ENCODE peak calls at places on chromosomes 11 and 22, in four cellular contexts. B is psoas muscle, H is left ventricle myocardium inferior, S is transverse colon. D is an unnamed sample.

GRCh38 chr22:43796567-43796966 is 15.5 kb downstream of the EFCAB6 start:
- DNase-seq in B (no peak), S (no peak), H (no peak), D (no peak)

GRCh38 chr11:67118059-67118766 is 850 bp upstream of the KDM2A start:
- DNase-seq in H (peak), B (peak), S (peak), D (no peak)

GRCh38 chr11:75453916-75454655 is 21.1 kb upstream of the KLHL35 start:
- DNase-seq in H (no peak), B (peak), S (no peak), D (no peak)

GRCh38 chr11:114260077-114260476 is 36.1 kb upstream of the NNMT start:
- DNase-seq in B (peak), S (no peak), H (no peak), D (no peak)

GRCh38 chr11:75365711-75366181 is 14.3 kb upstream of the ARRB1 start:
- DNase-seq in H (no peak), S (no peak), B (no peak), D (no peak)

GRCh38 chr11:63769044-63769718 is 606 bp upstream of the ZFTA start:
- DNase-seq in H (peak), S (peak), B (peak), D (no peak)

GRCh38 chr11:1373536-1374214 is 16.1 kb upstream of the BRSK2 start:
- DNase-seq in H (no peak), S (no peak), B (no peak), D (no peak)

GRCh38 chr11:67266424-67267187 is at the start of gene GRK2:
- DNase-seq in B (peak), H (no peak), S (no peak), D (peak)

GRCh38 chr22:17832665-17833064 is 58.4 kb upstream of the BID start:
- DNase-seq in S (peak), B (no peak), H (peak), D (no peak)

GRCh38 chr22:30286813-30287625 is 2.3 kb downstream of the CASTOR1 start:
- DNase-seq in H (peak), S (peak), B (peak), D (peak)

GRCh38 chr11:556175-556699 is 4.3 kb downstream of the LMNTD2 start:
- DNase-seq in S (no peak), H (no peak), B (no peak), D (no peak)

GRCh38 chr11:120590472-120590871 is 78.9 kb downstream of the GRIK4 start:
- DNase-seq in H (no peak), S (no peak), B (no peak), D (no peak)

GRCh38 chr11:93537767-93538261 is 5.4 kb downstream of the SMCO4 start:
- DNase-seq in H (no peak), B (peak), S (no peak), D (no peak)

GRCh38 chr11:77189588-77190210 is 61.7 kb downstream of the MYO7A start:
- DNase-seq in H (no peak), S (no peak), B (peak), D (no peak)

GRCh38 chr11:83120328-83120727 is 36.6 kb upstream of the PCF11 start:
- DNase-seq in S (no peak), B (no peak), H (no peak), D (no peak)

GRCh38 chr22:44419429-44419828 is 78.6 kb downstream of the RTL6 start:
- DNase-seq in S (no peak), B (no peak), H (no peak), D (no peak)

GRCh38 chr11:10514713-10515112 is 26.3 kb downstream of the RNF141 start:
- DNase-seq in S (no peak), H (no peak), B (no peak), D (no peak)

GRCh38 chr22:17443413-17444203 is 74.3 kb downstream of the CECR2 start:
- DNase-seq in B (peak), S (no peak), H (no peak), D (no peak)

GRCh38 chr22:44426981-44427380 is 71.1 kb downstream of the RTL6 start:
- DNase-seq in H (no peak), B (no peak), S (no peak), D (no peak)

GRCh38 chr11:94602430-94603372 is 35.5 kb downstream of the PIWIL4 start:
- DNase-seq in H (peak), S (peak), B (peak), D (peak)

GRCh38 chr11:113531575-113532451 is 56.6 kb upstream of the DRD2 start:
- DNase-seq in S (no peak), B (no peak), H (no peak), D (peak)

DNA sequence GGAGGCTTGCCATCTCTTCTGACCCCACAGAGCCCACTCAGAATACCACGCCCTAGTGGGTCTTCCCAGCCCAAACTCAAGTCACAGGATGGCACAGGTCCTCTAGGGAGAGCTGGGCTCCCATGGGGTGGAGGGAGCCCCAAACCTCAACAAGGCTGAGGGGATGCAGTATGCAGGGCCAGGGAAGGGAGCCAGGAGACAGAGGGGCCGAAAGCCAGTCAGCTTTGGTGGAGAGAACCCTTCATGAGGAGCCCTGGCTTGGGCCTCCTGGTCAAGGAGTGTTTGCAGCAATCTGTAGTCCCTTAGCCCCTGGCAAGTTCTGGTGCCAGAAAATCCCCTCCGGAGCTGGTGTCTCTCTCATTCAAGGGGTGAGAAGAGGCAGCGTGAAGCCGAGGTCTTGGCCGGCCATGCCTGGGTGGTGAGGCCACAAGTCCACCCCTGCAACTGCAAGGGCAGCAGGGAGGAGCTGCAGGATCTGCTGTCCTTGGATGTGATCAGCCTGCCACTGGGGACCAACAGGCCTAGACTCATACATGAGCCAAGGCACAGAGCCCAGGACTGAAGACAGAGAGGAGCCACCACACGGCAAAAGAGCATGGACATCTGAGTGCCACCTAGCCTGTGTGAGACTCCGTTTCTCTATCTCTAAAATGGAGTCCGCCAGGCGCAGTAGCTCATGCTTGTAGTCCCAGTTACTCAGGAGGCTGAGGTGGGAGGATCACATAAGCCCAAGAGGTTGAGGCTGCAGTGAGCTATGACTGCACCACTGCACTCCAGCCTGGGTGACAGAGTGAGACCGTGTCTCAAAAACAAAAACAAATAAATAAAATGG is 24.1 kb downstream of the NEAT1 start:
- DNase-seq in S (no peak), H (peak), B (peak), D (no peak)
- H3K27ac ChIP-seq in S (peak), H (peak), B (peak), D (no peak)

GRCh38 chr11:59511675-59512074 is 336 bp downstream of the OR4D9 start:
- DNase-seq in H (no peak), S (no peak), B (no peak), D (no peak)

DNA sequence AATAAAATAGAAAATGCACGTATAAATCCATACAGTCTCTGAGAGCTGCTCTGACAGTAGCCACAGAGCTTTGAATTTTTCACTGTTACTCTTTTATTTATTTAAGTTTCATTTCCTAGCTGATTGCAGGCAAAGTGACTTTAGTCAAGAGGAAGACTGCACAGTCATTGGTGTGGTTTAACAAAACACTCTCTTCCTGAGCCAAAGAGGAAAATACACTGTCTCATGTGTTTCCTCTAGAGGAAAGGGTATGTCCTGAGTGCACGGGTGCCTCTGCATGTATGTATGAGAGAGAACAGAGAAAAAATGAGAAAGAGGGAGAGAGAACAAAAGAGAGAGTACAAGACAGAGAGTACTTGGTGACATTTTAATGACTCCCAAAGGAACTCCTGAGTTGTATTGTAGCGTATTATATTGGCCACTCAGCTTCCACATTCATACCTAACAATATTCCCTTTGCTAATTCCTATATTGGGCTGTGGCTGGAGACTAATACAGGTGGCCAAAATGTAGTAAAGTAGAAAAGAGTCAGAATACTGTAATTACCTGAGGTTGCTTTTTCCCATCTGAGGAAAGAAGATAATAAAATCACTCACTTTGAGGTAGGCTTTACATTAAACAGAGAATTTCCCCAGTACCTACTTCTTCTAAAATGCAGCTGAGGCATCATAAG is at the start of gene OR4D9:
- DNase-seq in B (no peak), H (no peak), S (no peak), D (no peak)
- H3K27ac ChIP-seq in B (no peak), H (no peak), S (no peak), D (no peak)

GRCh38 chr22:50236731-50237409 is 8.0 kb downstream of the TUBGCP6 start:
- DNase-seq in H (peak), S (no peak), B (no peak), D (peak)

GRCh38 chr22:50243704-50244419 is 961 bp downstream of the TUBGCP6 start:
- DNase-seq in B (no peak), S (no peak), H (no peak), D (peak)

GRCh38 chr22:50233223-50233622 is 11.6 kb downstream of the TUBGCP6 start:
- DNase-seq in S (no peak), B (no peak), H (peak), D (no peak)

GRCh38 chr22:50242406-50242949 is 2.3 kb downstream of the TUBGCP6 start:
- DNase-seq in S (no peak), H (no peak), B (no peak), D (no peak)

DNA sequence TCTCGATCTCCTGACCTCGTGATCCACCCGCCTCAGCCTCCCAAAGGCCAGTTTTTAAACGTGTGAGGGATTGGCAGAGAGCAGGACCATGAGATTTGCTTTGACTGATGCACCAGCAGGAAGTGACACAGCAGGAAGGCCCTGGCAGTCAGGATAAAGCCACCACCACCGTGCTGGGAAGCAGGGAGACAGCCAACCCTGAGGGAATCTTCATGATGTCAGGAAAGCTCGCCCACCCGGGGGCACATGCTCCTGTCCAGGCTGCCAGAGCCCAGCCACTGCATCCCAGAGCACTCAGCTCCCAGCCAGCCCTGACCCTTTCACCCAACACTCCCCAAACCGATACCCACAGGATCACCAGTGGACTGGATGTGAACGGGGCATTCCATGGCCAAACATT is 6.1 kb downstream of the TUBGCP6 start:
- DNase-seq in S (no peak), H (no peak), B (no peak), D (no peak)
- H3K27ac ChIP-seq in S (no peak), H (no peak), B (no peak), D (no peak)

GRCh38 chr11:16889905-16890304 is 124.3 kb downstream of the PLEKHA7 start:
- DNase-seq in S (no peak), B (no peak), H (no peak), D (no peak)
- H3K27ac ChIP-seq in S (no peak), B (no peak), H (no peak), D (no peak)

DNA sequence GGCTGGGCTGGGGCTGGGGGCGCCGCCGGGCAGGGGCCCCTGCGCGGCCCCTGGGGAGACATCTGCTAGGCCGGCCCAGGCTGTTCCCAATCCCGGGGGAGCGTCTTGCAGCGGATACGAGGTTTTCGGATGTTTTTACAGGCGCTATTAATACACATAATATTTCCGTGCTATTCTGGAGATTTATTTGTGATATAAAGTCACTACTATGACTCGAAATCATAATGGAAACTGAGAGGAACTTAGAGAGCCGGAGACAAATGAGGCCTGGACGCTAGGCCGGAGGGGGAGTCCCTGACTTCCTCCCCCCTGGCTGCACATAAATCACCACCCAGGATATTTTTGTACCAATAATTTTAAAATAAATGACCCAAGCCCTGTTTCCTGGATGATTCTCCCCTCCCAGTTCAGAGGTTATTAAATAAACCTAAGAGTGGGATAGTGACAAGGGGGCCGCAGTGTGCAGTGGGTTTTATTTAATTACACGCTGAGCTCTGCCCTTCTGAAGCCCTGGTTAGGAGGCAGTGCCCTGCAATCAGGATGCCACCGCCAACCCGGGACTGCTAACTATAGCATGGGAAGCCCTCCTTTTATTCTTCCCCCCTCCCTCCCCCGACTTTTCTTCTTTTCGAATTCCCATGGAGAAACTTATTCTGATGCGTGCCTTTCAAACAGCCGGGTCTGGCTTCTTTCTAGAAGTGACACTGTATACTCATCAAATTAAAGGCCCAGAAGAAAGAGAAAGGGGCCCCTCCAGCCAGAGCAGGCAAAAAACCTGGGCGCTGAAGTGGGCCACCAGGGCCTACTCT is 91.5 kb upstream of the ANO1 start:
- DNase-seq in S (no peak), H (peak), B (peak), D (no peak)
- H3K27ac ChIP-seq in S (peak), H (peak), B (no peak), D (no peak)

GRCh38 chr11:111870887-111871692 is at the start of gene ALG9:
- DNase-seq in S (peak), B (peak), H (peak), D (peak)
- H3K27ac ChIP-seq in S (peak), B (peak), H (peak), D (peak)

D was measured in SJCRH30.